ENCODE peak calls at places on chromosomes 12 and 14, in eight cellular contexts. X, B, Q, T, J, F, V and L are unnamed samples.
A peak's percentile ranks its signal among the peaks of the same experiment; 100 is the strongest.

GRCh38 chr12:93766371-93766770 is 89.2 kb downstream of the CRADD start:
- DNase-seq in X (no peak), F (no peak), J (no peak), Q (no peak), T (no peak), V (no peak), B (no peak), L (no peak)

GRCh38 chr12:105676694-105677093 is 346.2 kb downstream of the C12orf75 start:
- DNase-seq in B (no peak), Q (no peak), F (no peak), V (no peak), J (no peak), X (no peak), T (no peak), L (no peak)

GRCh38 chr12:98758331-98758730 is 113.2 kb downstream of the APAF1 start:
- DNase-seq in T (peak; percentile 82), J (no peak), F (no peak), Q (no peak), X (no peak), V (no peak), B (no peak), L (no peak)

GRCh38 chr14:68392393-68393085 is 400.3 kb downstream of the ZFP36L1 start:
- DNase-seq in F (no peak), T (peak; percentile 41), B (no peak), X (no peak), V (peak; percentile 88), Q (peak; percentile 60), J (peak; percentile 68), L (no peak)

GRCh38 chr12:49973361-49973830 is 649 bp downstream of the AQP6 start:
- DNase-seq in Q (no peak), X (no peak), T (peak; percentile 18), B (no peak), V (no peak), J (no peak), F (no peak), L (no peak)

GRCh38 chr12:113259499-113259953 is 38.3 kb downstream of the TPCN1 start:
- DNase-seq in B (no peak), J (peak; percentile 91), Q (peak; percentile 62), F (no peak), X (no peak), T (peak; percentile 78), V (peak; percentile 84), L (no peak)

GRCh38 chr14:30355431-30355913 is 203.5 kb upstream of the G2E3 start:
- DNase-seq in X (no peak), B (no peak), J (no peak), Q (peak; percentile 0), F (no peak), T (no peak), V (peak; percentile 27), L (no peak)

GRCh38 chr12:16323010-16323409 is 24.4 kb upstream of the MGST1 start:
- DNase-seq in B (no peak), T (no peak), J (no peak), X (no peak), F (no peak), Q (no peak), V (no peak), L (no peak)

GRCh38 chr14:104443391-104444158 is 136.0 kb upstream of the C14orf180 start:
- DNase-seq in X (no peak), B (no peak), V (no peak), F (no peak), Q (no peak), J (no peak), T (no peak), L (no peak)

GRCh38 chr14:59576332-59577294 is at the start of gene CCDC175:
- DNase-seq in Q (peak; percentile 82), F (peak; percentile 72), T (peak; percentile 87), V (peak; percentile 83), J (peak; percentile 34), B (peak; percentile 87), X (peak; percentile 81), L (peak; percentile 71)

GRCh38 chr14:103372552-103373304 is 12.5 kb upstream of the MARK3 start:
- DNase-seq in J (no peak), F (no peak), X (no peak), V (peak; percentile 80), B (no peak), T (no peak), Q (peak; percentile 89), L (no peak)

GRCh38 chr14:54374117-54374884 is 22.5 kb upstream of the CDKN3 start:
- DNase-seq in Q (peak; percentile 43), F (no peak), J (no peak), T (no peak), V (peak; percentile 24), B (no peak), X (no peak), L (no peak)

GRCh38 chr14:101464310-101464983 is 96.8 kb upstream of the DIO3 start:
- DNase-seq in Q (no peak), B (peak; percentile 9), T (no peak), J (no peak), F (no peak), V (no peak), X (no peak), L (no peak)

GRCh38 chr14:100687386-100687785 is 39.3 kb upstream of the DLK1 start:
- DNase-seq in F (no peak), T (no peak), J (no peak), V (no peak), X (no peak), B (no peak), Q (no peak), L (no peak)

GRCh38 chr12:132773077-132774020 is 11.7 kb upstream of the ANKLE2 start:
- DNase-seq in V (no peak), X (no peak), T (no peak), F (no peak), Q (no peak), B (no peak), J (no peak), L (no peak)

GRCh38 chr14:103483600-103483999 is 39.0 kb downstream of the CKB start:
- DNase-seq in Q (peak; percentile 87), V (peak; percentile 67), X (no peak), T (no peak), B (no peak), J (no peak), F (no peak), L (no peak)

GRCh38 chr14:75204106-75204505 is 27.7 kb upstream of the TMED10 start:
- DNase-seq in T (no peak), F (no peak), B (no peak), V (peak; percentile 66), Q (peak; percentile 4), X (no peak), J (peak; percentile 61), L (no peak)

GRCh38 chr12:94074216-94074969 is 74.0 kb upstream of the PLXNC1 start:
- DNase-seq in X (no peak), V (no peak), T (no peak), Q (no peak), F (no peak), J (peak; percentile 26), B (no peak), L (no peak)

GRCh38 chr14:59107819-59108218 is 80.6 kb upstream of the DAAM1 start:
- DNase-seq in F (no peak), V (no peak), T (no peak), B (no peak), X (peak; percentile 90), Q (no peak), J (no peak), L (no peak)

GRCh38 chr14:23544511-23545447 is 6.8 kb downstream of the ZFHX2 start:
- DNase-seq in B (no peak), T (peak; percentile 70), J (no peak), V (no peak), X (no peak), Q (no peak), F (no peak), L (no peak)

GRCh38 chr12:25195056-25195971 is at the start of the genes DNAI7 and ETFRF1:
- DNase-seq in T (peak; percentile 95), F (peak; percentile 94), J (peak; percentile 95), X (peak; percentile 96), B (peak; percentile 100), Q (peak; percentile 91), V (peak; percentile 94), L (peak; percentile 99)
- TF ChIP-seq CTCF in T (no peak), F (no peak), J (no peak), X (peak; percentile 19), B (peak; percentile 37), Q (peak; percentile 4), V (no peak), L (no peak)

DNA sequence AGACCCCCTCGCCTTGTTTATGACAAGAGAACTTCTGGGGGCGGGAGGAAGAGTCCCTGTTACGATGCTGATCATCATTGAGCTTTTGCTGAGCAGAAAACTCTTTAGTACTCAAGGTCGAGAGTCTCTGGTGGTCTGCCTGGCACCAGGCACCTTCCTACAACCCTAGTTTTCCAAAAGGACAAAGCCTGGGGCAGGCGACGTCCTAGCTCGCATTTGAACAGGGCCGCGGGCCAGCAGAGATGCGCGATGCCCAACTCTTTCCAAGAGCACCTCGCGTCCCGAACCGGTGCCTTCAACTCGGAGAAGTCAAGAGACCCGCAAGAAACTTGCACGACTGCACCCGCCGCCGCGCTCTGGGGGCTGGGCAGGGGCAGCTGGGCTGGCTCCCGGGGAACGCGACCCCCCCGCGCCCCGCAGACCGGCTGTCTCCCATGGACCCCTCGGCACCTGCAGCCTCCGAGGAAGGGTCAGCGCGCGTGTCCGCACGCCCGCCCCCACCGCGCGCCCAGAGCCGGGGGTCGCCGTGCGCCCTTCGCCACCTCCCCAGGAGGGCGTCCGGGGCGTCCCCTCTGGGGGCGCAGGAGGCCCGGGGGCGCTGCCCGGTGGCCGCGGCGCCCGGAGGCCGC is 377 bp upstream of the BCL7A start:
- DNase-seq in J (no peak), Q (no peak), T (no peak), V (no peak), F (no peak), B (peak; percentile 32), X (peak; percentile 67), L (no peak)
- TF ChIP-seq CTCF in J (no peak), Q (no peak), T (no peak), V (no peak), F (no peak), B (no peak), X (no peak), L (no peak)

DNA sequence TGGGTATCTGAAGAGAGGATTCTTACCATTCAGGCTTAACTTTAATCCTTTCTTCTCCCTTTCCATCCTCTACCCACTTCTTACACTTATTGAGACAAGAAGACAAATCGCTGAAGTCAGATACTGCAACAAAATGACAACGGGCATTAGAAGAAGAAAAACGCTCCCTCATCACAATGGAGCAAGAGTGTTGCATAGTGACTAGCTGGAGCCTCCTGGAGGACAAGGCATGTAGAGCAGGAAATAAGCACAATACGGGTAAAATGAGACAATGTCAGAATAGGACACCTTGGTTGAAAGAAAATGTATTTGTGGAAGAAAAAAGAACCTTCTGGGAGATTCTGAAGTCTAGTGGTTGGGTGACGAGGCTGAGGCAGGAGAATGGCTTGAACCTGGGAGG is 501.0 kb downstream of the RERGL start:
- DNase-seq in V (no peak), X (peak; percentile 32), F (no peak), B (no peak), Q (no peak), J (no peak), T (no peak), L (no peak)
- TF ChIP-seq CTCF in V (no peak), X (peak; percentile 72), F (no peak), B (peak; percentile 68), Q (no peak), J (no peak), T (no peak), L (no peak)

DNA sequence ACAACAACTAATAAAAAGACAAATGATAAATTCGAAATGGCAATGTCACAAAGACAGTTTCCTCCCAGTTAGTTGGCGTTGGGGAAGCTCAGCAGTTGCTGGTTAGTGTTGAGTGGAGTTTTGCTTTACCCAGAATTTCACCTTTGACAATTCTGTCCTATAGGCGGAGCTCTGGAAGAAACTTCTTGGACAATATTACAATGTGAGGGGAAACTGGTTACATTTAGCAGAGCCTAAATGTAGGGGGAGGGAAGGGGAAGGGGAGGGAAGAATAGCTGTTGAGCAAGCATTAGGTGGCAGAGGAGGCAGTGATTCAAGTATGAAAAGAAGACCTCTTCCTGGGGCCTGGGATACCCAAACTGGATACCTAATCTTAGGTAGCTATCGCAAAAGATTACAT is 51.4 kb downstream of the BDKRB1 start:
- DNase-seq in F (no peak), T (no peak), Q (no peak), B (no peak), J (no peak), V (no peak), X (no peak), L (no peak)
- TF ChIP-seq CTCF in F (no peak), T (no peak), Q (no peak), B (no peak), J (no peak), V (no peak), X (peak; percentile 50), L (no peak)